ENCODE peak calls at places on chromosomes 12 and 14, in eight cellular contexts. T is endothelial cell, Y is Calu3, L is glutamatergic neuron, H is choroid plexus epithelial cell, N is mesothelial cell of epicardium, X is OCI-LY7, V is fibroblast of the aortic adventitia. S is an unnamed sample.

GRCh38 chr12:89179983-89180382 is 172.3 kb downstream of the DUSP6 start:
- DNase-seq in H (peak; percentile 98), T (no peak), L (no peak), X (no peak), V (peak; percentile 98), N (no peak), Y (peak; percentile 71), S (no peak)

GRCh38 chr12:106327256-106327852 is 24.8 kb downstream of the TCP11L2 start:
- DNase-seq in N (no peak), V (no peak), T (no peak), X (no peak), H (no peak), Y (no peak), L (no peak), S (no peak)

GRCh38 chr12:130708648-130709047 is 7.5 kb downstream of the RIMBP2 start:
- DNase-seq in T (no peak), X (no peak), V (no peak), H (no peak), L (no peak), Y (no peak), N (no peak), S (no peak)

GRCh38 chr12:114698566-114699163 is 14.7 kb upstream of the TBX3 start:
- DNase-seq in L (no peak), N (no peak), V (no peak), H (no peak), Y (no peak), X (no peak), T (no peak), S (no peak)

GRCh38 chr12:117240356-117240755 is 50.1 kb upstream of the FBXO21 start:
- DNase-seq in V (no peak), H (no peak), L (no peak), N (no peak), T (no peak), X (no peak), Y (no peak), S (no peak)

GRCh38 chr12:121641343-121641630 is 15.0 kb downstream of the ORAI1 start:
- DNase-seq in N (no peak), Y (no peak), V (no peak), H (no peak), X (no peak), T (no peak), L (no peak), S (no peak)

GRCh38 chr12:52207895-52208294 is 16.1 kb upstream of the KRT80 start:
- DNase-seq in N (no peak), X (no peak), Y (peak; percentile 32), T (no peak), L (peak; percentile 16), V (peak; percentile 85), H (peak; percentile 73), S (peak; percentile 69)

GRCh38 chr14:31389947-31390346 is 30.4 kb downstream of the HEATR5A start:
- DNase-seq in T (no peak), X (no peak), H (no peak), L (no peak), N (no peak), Y (no peak), V (no peak), S (no peak)

GRCh38 chr14:55416866-55417265 is 5.2 kb upstream of the ATG14 start:
- DNase-seq in T (peak; percentile 47), H (peak; percentile 21), X (peak; percentile 24), N (no peak), V (no peak), L (peak; percentile 70), Y (peak; percentile 15), S (no peak)

GRCh38 chr12:110067531-110067930 is 19.2 kb upstream of the C12orf76 start:
- DNase-seq in N (no peak), V (no peak), Y (no peak), H (no peak), X (no peak), L (no peak), T (no peak), S (no peak)

GRCh38 chr14:55771242-55772025 is 191.4 kb downstream of the KTN1 start:
- DNase-seq in Y (no peak), L (no peak), X (no peak), V (no peak), T (no peak), N (no peak), H (no peak), S (no peak)

GRCh38 chr14:49946320-49947141 is 53.6 kb downstream of the ARF6 start:
- DNase-seq in N (no peak), L (no peak), T (no peak), Y (peak; percentile 57), X (peak; percentile 30), H (peak; percentile 92), V (peak; percentile 79), S (no peak)

GRCh38 chr12:81542065-81542464 is 217.1 kb downstream of the PPFIA2 start:
- DNase-seq in X (no peak), T (no peak), H (peak; percentile 2), Y (no peak), V (no peak), L (no peak), N (no peak), S (no peak)

GRCh38 chr12:6834254-6834653 is 6.0 kb downstream of the P3H3 start:
- DNase-seq in T (no peak), X (no peak), Y (no peak), L (no peak), H (no peak), V (no peak), N (no peak), S (no peak)

GRCh38 chr12:92955997-92956663 is 27.0 kb upstream of the EEA1 start:
- DNase-seq in T (no peak), L (no peak), V (peak; percentile 95), N (no peak), Y (no peak), X (no peak), H (peak; percentile 89), S (no peak)

GRCh38 chr12:92952394-92952793 is 23.3 kb upstream of the EEA1 start:
- DNase-seq in T (no peak), N (no peak), H (no peak), L (no peak), Y (no peak), V (peak; percentile 28), X (no peak), S (no peak)

GRCh38 chr12:92950011-92950410 is 20.9 kb upstream of the EEA1 start:
- DNase-seq in H (no peak), Y (no peak), V (no peak), N (no peak), X (no peak), L (no peak), T (no peak), S (no peak)

GRCh38 chr12:92951006-92951405 is 21.9 kb upstream of the EEA1 start:
- DNase-seq in Y (no peak), T (no peak), H (peak; percentile 27), V (no peak), L (no peak), X (no peak), N (no peak), S (no peak)

DNA sequence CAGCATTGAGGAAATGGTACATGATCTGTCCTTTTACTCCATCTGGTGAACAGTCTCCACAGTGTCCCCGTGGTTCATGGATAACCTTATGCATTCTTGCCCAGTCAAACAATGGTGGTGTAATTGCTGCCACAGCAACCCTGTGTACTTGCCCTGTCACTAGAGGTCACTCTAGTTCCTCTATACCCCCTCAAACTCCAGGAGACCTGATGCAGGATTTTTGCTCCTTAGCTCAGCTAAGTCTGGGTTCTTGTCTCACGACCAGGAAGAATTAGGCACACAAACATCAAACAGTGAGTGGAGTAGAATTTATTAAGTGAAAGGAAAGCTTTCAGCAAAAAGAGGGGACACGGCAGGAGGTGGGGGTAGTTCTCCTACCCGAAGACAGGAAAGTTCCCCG is 24.7 kb upstream of the EEA1 start:
- DNase-seq in Y (no peak), H (no peak), L (no peak), N (no peak), V (no peak), X (no peak), T (no peak), S (no peak)
- TF ChIP-seq CTCF in Y (no peak), H (no peak), L (no peak), N (no peak), V (no peak), X (no peak), T (no peak), S (no peak)

GRCh38 chr14:89179891-89180404 is 237.1 kb downstream of the FOXN3 start:
- DNase-seq in X (no peak), Y (no peak), H (no peak), N (no peak), T (no peak), V (no peak), L (no peak), S (no peak)
- TF ChIP-seq CTCF in X (no peak), Y (no peak), H (no peak), N (no peak), T (no peak), V (no peak), L (no peak), S (no peak)

GRCh38 chr12:1906579-1906978 is 11.9 kb downstream of the CACNA2D4 start:
- DNase-seq in X (no peak), N (no peak), L (no peak), T (no peak), H (no peak), Y (no peak), V (no peak), S (no peak)

GRCh38 chr12:1910468-1910867 is 8.0 kb downstream of the CACNA2D4 start:
- DNase-seq in N (no peak), T (no peak), X (no peak), V (no peak), L (no peak), Y (no peak), H (no peak), S (no peak)

GRCh38 chr12:1907652-1908611 is 10.5 kb downstream of the CACNA2D4 start:
- DNase-seq in X (no peak), L (no peak), Y (peak; percentile 86), V (no peak), T (no peak), H (no peak), N (no peak), S (peak; percentile 65)

GRCh38 chr12:1911598-1912575 is 6.6 kb downstream of the CACNA2D4 start:
- DNase-seq in X (no peak), N (no peak), T (no peak), V (no peak), Y (no peak), L (peak; percentile 12), H (no peak), S (no peak)

GRCh38 chr12:1908758-1909157 is 9.7 kb downstream of the CACNA2D4 start:
- DNase-seq in Y (no peak), L (no peak), V (no peak), H (no peak), N (no peak), T (no peak), X (no peak), S (peak; percentile 50)
- TF ChIP-seq CTCF in Y (no peak), L (no peak), V (no peak), H (no peak), N (no peak), T (no peak), X (no peak), S (no peak)

DNA sequence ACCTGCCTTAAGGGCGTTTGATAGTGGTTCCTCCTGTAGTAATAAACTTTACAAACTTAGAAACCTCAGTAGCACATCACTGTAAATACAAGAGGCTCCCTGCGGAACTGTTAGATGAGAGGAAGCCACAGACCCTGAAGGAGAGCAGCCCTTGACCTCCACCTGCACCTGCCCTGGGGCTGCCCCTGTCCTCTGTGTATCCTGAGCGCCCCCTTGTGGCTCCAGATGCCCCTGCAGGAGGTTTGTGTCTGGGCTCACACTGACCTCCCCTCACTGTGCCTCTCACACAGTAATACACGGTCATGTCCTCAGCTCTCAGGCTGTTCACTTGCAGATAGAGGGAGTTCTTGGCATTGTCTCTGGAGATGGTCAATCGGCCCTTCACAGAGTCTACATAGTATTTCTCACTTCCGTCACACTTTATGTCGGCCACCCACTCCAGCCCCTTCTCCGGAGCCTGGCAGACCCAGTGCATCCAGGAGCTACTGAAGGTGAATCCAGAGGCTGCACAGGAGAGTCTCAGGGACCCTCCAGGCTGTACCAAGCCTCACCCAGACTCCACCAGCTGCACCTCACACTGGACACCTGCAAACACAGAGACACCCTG is 1059.8 kb downstream of the TMEM121 start:
- DNase-seq in V (no peak), N (no peak), H (no peak), L (no peak), X (peak; percentile 69), T (no peak), Y (peak; percentile 54), S (peak; percentile 69)
- TF ChIP-seq CTCF in V (no peak), N (no peak), H (no peak), L (no peak), X (peak; percentile 79), T (no peak), Y (no peak), S (peak; percentile 50)

S was measured in upper lobe of right lung.